ENCODE peak calls at places on chromosomes 13 and 19, in six cellular contexts. M is astrocyte of the cerebellum, T is HFF-Myc, Q is A549, R is tibial artery, N is hepatocyte. D is an unnamed sample.

GRCh38 chr13:47474326-47474725 is 526.7 kb downstream of the SUCLA2 start:
- DNase-seq in R (no peak), N (no peak), T (no peak), Q (no peak), M (no peak), D (no peak)

GRCh38 chr19:13055213-13056051 is 47.2 kb downstream of the LYL1 start:
- DNase-seq in Q (no peak), M (peak), T (peak), R (peak), N (peak), D (peak)

GRCh38 chr13:77309254-77309653 is 17.6 kb downstream of the MYCBP2 start:
- DNase-seq in R (no peak), N (no peak), Q (no peak), T (no peak), M (no peak), D (no peak)

GRCh38 chr13:73070451-73070850 is 11.6 kb downstream of the KLF5 start:
- DNase-seq in Q (no peak), T (no peak), M (no peak), N (no peak), R (no peak), D (no peak)

GRCh38 chr19:51127755-51128154 is 3.0 kb downstream of the SIGLEC9 start:
- DNase-seq in R (peak), M (no peak), N (no peak), Q (no peak), T (no peak), D (peak)

GRCh38 chr19:29645911-29646310 is 19.4 kb upstream of the PLEKHF1 start:
- DNase-seq in R (no peak), N (no peak), M (no peak), T (no peak), Q (no peak), D (peak)

GRCh38 chr13:44012910-44013309 is 133.2 kb downstream of the LACC1 start:
- DNase-seq in R (no peak), T (no peak), Q (no peak), M (no peak), N (no peak), D (no peak)

GRCh38 chr13:72586519-72586918 is 140.9 kb downstream of the MZT1 start:
- DNase-seq in N (peak), R (no peak), Q (no peak), M (peak), T (no peak), D (no peak)

GRCh38 chr13:97574926-97575325 is 141.0 kb downstream of the RAP2A start:
- DNase-seq in T (no peak), M (no peak), Q (no peak), R (no peak), N (peak), D (peak)

GRCh38 chr13:112761701-112762689 is 72.2 kb downstream of the ATP11A start:
- DNase-seq in M (no peak), T (no peak), Q (no peak), R (no peak), N (peak), D (peak)

GRCh38 chr19:20607943-20608342 is 42.4 kb upstream of the ZNF737 start:
- DNase-seq in T (no peak), N (no peak), R (no peak), M (no peak), Q (no peak), D (no peak)

GRCh38 chr19:4911786-4912672 is 2.7 kb downstream of the UHRF1 start:
- DNase-seq in N (peak), M (peak), T (peak), R (peak), Q (peak), D (peak)

GRCh38 chr13:42173789-42174343 is 98.1 kb upstream of the AKAP11 start:
- DNase-seq in T (no peak), R (no peak), Q (no peak), M (no peak), N (no peak), D (no peak)

GRCh38 chr13:111662451-111662850 is 342.0 kb downstream of the TEX29 start:
- DNase-seq in T (no peak), N (no peak), R (no peak), M (no peak), Q (no peak), D (no peak)

GRCh38 chr13:73216381-73216831 is 157.6 kb downstream of the KLF5 start:
- DNase-seq in Q (no peak), M (no peak), R (no peak), N (no peak), T (no peak), D (peak)

GRCh38 chr19:44662686-44663085 is 8.6 kb upstream of the CEACAM19 start:
- DNase-seq in N (no peak), R (no peak), T (no peak), M (no peak), Q (no peak), D (peak)

GRCh38 chr13:46382224-46382623 is 4.8 kb downstream of the RUBCNL start:
- DNase-seq in R (no peak), T (no peak), N (no peak), Q (no peak), M (no peak), D (no peak)

GRCh38 chr13:94065741-94066140 is 413.7 kb downstream of the DCT start:
- DNase-seq in Q (no peak), M (no peak), T (no peak), N (no peak), R (no peak), D (no peak)

GRCh38 chr19:45125975-45126493 is 33.1 kb downstream of the PPP1R37 start:
- DNase-seq in R (no peak), Q (peak), M (peak), N (peak), T (peak), D (peak)

GRCh38 chr13:46817081-46817480 is 20.1 kb upstream of the ESD start:
- DNase-seq in N (no peak), R (no peak), Q (no peak), T (no peak), M (no peak), D (peak)

GRCh38 chr13:99055286-99056073 is 77.6 kb upstream of the DOCK9 start:
- DNase-seq in T (no peak), M (no peak), R (no peak), N (no peak), Q (no peak), D (peak)

GRCh38 chr13:45367995-45368394 is 27.0 kb upstream of the TPT1 start:
- DNase-seq in N (no peak), Q (no peak), M (no peak), R (no peak), T (no peak), D (no peak)

GRCh38 chr19:947707-948533 is 22.1 kb downstream of the ARID3A start:
- DNase-seq in R (peak), T (no peak), Q (no peak), N (peak), M (no peak), D (no peak)

GRCh38 chr13:110028838-110029621 is 242.6 kb upstream of the IRS2 start:
- DNase-seq in T (no peak), N (no peak), Q (no peak), R (no peak), M (no peak), D (peak)

GRCh38 chr13:32378012-32378411 is 49.9 kb downstream of the N4BP2L1 start:
- DNase-seq in R (no peak), N (no peak), Q (no peak), T (no peak), M (no peak), D (peak)

GRCh38 chr13:39322836-39323585 is 280.0 kb downstream of the LHFPL6 start:
- DNase-seq in M (no peak), T (no peak), R (no peak), Q (no peak), N (no peak), D (no peak)

GRCh38 chr19:620166-620862 is 13.0 kb downstream of the POLRMT start:
- DNase-seq in N (no peak), Q (no peak), R (no peak), M (no peak), T (no peak), D (no peak)

GRCh38 chr19:21432590-21432989 is 35.7 kb downstream of the ZNF493 start:
- DNase-seq in T (no peak), N (no peak), M (no peak), Q (no peak), R (no peak), D (no peak)

GRCh38 chr13:109779074-109779473 is 7.3 kb downstream of the IRS2 start:
- DNase-seq in T (no peak), N (no peak), Q (no peak), R (no peak), M (no peak), D (no peak)

GRCh38 chr19:43751466-43752220 is 3.1 kb downstream of the SMG9 start:
- DNase-seq in R (no peak), N (no peak), M (no peak), T (no peak), Q (no peak), D (peak)

DNA sequence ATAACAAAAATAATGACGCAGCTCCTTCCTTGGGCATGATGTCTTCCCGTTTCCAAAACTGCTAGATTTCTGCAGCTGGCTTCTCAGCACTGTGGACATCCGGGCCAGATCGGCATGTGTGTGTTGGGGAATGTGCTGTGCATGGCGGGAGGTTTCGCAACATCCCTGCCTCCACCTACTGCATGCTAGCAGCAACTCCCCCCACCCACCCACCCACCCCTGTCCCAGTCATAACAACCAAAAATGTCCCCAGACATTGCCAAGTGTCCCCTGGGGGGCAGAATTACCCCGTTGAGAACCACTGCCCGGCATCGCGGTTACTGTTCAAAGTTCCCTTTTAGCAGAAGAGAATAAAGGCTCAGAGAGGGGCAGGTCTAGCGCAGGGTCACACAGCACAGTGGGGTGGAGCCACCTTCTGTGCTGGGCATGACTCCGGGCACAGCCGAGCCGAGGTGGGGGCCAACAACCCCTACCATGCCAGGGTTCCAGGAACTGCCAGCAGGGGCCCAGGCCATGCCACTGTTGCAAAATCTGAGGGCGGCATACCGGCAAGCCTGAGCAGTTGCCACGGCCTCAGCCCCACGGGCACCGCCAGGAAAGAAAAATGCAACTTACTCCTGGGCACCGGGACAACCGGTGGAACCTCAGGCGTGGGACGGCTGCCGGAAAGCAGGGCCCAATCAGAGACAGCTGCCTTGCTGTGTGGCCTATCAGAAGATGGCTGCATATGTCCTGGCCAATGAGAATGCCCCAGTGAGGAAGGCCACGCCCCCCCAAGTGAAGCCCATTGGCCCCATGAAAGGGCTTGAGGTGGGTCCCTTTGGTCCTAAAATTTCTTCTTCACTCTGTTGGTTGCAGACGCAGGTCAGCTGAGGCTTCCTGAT is 22.5 kb upstream of the NFIC start:
- DNase-seq in R (peak), T (no peak), Q (peak), M (peak), N (no peak), D (peak)
- H3K4me3 ChIP-seq in R (peak), T (no peak), Q (peak), M (peak), N (no peak), D (peak)

GRCh38 chr19:48751835-48752510 is 468 bp downstream of the FUT1 start:
- DNase-seq in Q (no peak), T (no peak), M (no peak), R (no peak), N (no peak), D (no peak)
- H3K4me3 ChIP-seq in Q (peak), T (peak), M (peak), R (peak), N (peak), D (peak)

GRCh38 chr13:79655509-79655908 is 174.6 kb downstream of the NDFIP2 start:
- DNase-seq in N (no peak), Q (no peak), M (no peak), R (no peak), T (no peak), D (no peak)

GRCh38 chr13:79654520-79654919 is 173.6 kb downstream of the NDFIP2 start:
- DNase-seq in M (no peak), N (no peak), Q (no peak), R (no peak), T (no peak), D (no peak)

GRCh38 chr13:79659161-79659560 is 178.2 kb downstream of the NDFIP2 start:
- DNase-seq in M (no peak), R (no peak), Q (no peak), N (no peak), T (no peak), D (peak)

GRCh38 chr13:79660361-79660760 is 179.4 kb downstream of the NDFIP2 start:
- DNase-seq in T (no peak), M (no peak), R (no peak), Q (no peak), N (no peak), D (no peak)

GRCh38 chr13:79658333-79658975 is 177.5 kb downstream of the NDFIP2 start:
- DNase-seq in T (no peak), N (no peak), M (no peak), R (no peak), Q (no peak), D (no peak)
- H3K4me3 ChIP-seq in T (no peak), N (no peak), M (no peak), R (no peak), Q (no peak), D (no peak)

GRCh38 chr13:76012091-76012721 is 376.1 kb downstream of the LMO7 start:
- DNase-seq in N (no peak), M (no peak), Q (no peak), T (no peak), R (no peak), D (peak)
- H3K4me3 ChIP-seq in N (no peak), M (no peak), Q (no peak), T (no peak), R (no peak), D (no peak)

GRCh38 chr19:57362419-57362818 is 932 bp upstream of the TRAPPC2B start:
- DNase-seq in M (no peak), R (no peak), T (no peak), Q (no peak), N (no peak), D (no peak)
- H3K4me3 ChIP-seq in M (peak), R (peak), T (peak), Q (peak), N (peak), D (peak)

DNA sequence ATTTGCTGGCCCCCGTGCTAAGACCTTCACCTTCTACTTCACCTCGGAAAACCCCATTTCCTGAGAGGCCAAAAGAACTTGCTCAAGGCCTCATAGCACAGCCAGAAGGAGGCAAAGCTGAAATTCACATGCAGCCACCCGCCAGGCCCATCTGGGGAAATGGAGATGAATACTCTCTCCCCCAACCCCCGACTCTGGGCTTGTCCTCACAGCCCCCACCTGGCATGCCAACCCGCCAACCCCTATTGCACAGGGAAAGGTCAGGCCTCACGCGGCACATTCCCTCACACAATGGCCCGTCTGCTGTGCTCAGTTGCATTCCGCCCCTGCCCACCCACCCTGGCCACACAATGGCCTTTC is 3.2 kb downstream of the PRX start:
- DNase-seq in N (no peak), R (no peak), T (no peak), Q (no peak), M (no peak), D (no peak)
- H3K4me3 ChIP-seq in N (no peak), R (no peak), T (no peak), Q (no peak), M (no peak), D (no peak)

GRCh38 chr13:23161176-23161825 is 19.5 kb upstream of the SGCG start:
- DNase-seq in T (no peak), M (no peak), R (no peak), N (no peak), Q (no peak), D (peak)

GRCh38 chr13:23159587-23160240 is 21.1 kb upstream of the SGCG start:
- DNase-seq in Q (no peak), N (peak), R (no peak), T (no peak), M (no peak), D (no peak)

GRCh38 chr13:23160241-23161175 is 20.3 kb upstream of the SGCG start:
- DNase-seq in Q (no peak), N (peak), M (no peak), R (no peak), T (no peak), D (no peak)

GRCh38 chr13:23159205-23159586 is 21.6 kb upstream of the SGCG start:
- DNase-seq in T (no peak), Q (peak), M (peak), R (no peak), N (peak), D (peak)
- H3K4me3 ChIP-seq in T (no peak), Q (peak), M (peak), R (peak), N (peak), D (no peak)

D was measured in fibroblast of the aortic adventitia.